ENCODE peak calls at places on chromosomes 11 and 22, in seven cellular contexts. D is amygdala, M is mammary epithelial cell, U is coronary artery, L is EH, A is heart left ventricle, X is transverse colon. Y is an unnamed sample.

GRCh38 chr11:1827095-1827797 is 7.5 kb upstream of the SYT8 start:
- DNase-seq in D (peak), M (peak), U (peak), L (peak), A (peak), X (peak), Y (peak)

GRCh38 chr11:62976109-62976508 is 8.7 kb downstream of the SLC22A6 start:
- DNase-seq in D (no peak), M (no peak), U (peak), L (peak), A (no peak), X (no peak), Y (no peak)

GRCh38 chr11:58805065-58805464 is 39.4 kb downstream of the GLYATL2 start:
- DNase-seq in D (no peak), M (peak), U (no peak), L (peak), A (no peak), X (no peak), Y (no peak)

GRCh38 chr11:23263466-23263865 is 403.2 kb upstream of the CCDC179 start:
- DNase-seq in D (no peak), M (no peak), U (no peak), L (no peak), A (no peak), X (no peak), Y (no peak)

GRCh38 chr11:13166036-13166435 is 111.6 kb upstream of the BMAL1 start:
- DNase-seq in D (no peak), M (no peak), U (no peak), L (no peak), A (no peak), X (no peak), Y (no peak)

GRCh38 chr11:101441747-101442146 is 142.1 kb downstream of the TRPC6 start:
- DNase-seq in D (no peak), M (no peak), U (peak), L (peak), A (no peak), X (no peak), Y (no peak)

GRCh38 chr22:31739795-31740201 is 10.1 kb downstream of the PRR14L start:
- DNase-seq in D (no peak), M (no peak), U (no peak), L (no peak), A (no peak), X (no peak), Y (no peak)

GRCh38 chr22:19802881-19803735 is 42.5 kb downstream of the TBX1 start:
- DNase-seq in D (no peak), M (no peak), U (no peak), L (no peak), A (peak), X (no peak), Y (peak)

GRCh38 chr11:46216765-46217089 is 60.7 kb upstream of the CREB3L1 start:
- DNase-seq in D (no peak), M (no peak), U (no peak), L (no peak), A (no peak), X (no peak), Y (no peak)

GRCh38 chr11:121499405-121499804 is 46.6 kb upstream of the SORL1-AS1 start:
- DNase-seq in D (no peak), M (no peak), U (no peak), L (no peak), A (no peak), X (no peak), Y (no peak)

GRCh38 chr22:47367993-47368945 is 605.8 kb downstream of the TBC1D22A start:
- DNase-seq in D (no peak), M (no peak), U (no peak), L (no peak), A (no peak), X (no peak), Y (no peak)

GRCh38 chr11:95135155-95135554 is 45.5 kb downstream of the ENDOD1 start:
- DNase-seq in D (no peak), M (no peak), U (no peak), L (peak), A (no peak), X (no peak), Y (no peak)

GRCh38 chr11:19117760-19118097 is 761 bp downstream of the ZDHHC13 start:
- DNase-seq in D (no peak), M (no peak), U (no peak), L (peak), A (no peak), X (no peak), Y (no peak)

GRCh38 chr11:93330446-93330984 is at the start of gene DEUP1:
- DNase-seq in D (no peak), M (no peak), U (no peak), L (peak), A (peak), X (peak), Y (peak)

GRCh38 chr11:119843760-119844330 is 114.8 kb upstream of the NECTIN1 start:
- DNase-seq in D (no peak), M (peak), U (no peak), L (no peak), A (no peak), X (peak), Y (no peak)

GRCh38 chr11:67698247-67698646 is 23.8 kb upstream of the ALDH3B2 start:
- DNase-seq in D (no peak), M (no peak), U (no peak), L (peak), A (no peak), X (no peak), Y (no peak)

GRCh38 chr11:111186308-111186967 is 59.1 kb upstream of the POU2AF2 start:
- DNase-seq in D (no peak), M (no peak), U (no peak), L (peak), A (no peak), X (no peak), Y (no peak)

GRCh38 chr11:78417175-78417887 is at the start of gene GAB2:
- DNase-seq in D (no peak), M (no peak), U (peak), L (no peak), A (peak), X (peak), Y (peak)

GRCh38 chr11:122807731-122808485 is 30.4 kb upstream of the CRTAM start:
- DNase-seq in D (no peak), M (no peak), U (no peak), L (no peak), A (no peak), X (no peak), Y (no peak)

GRCh38 chr11:126317681-126318641 is 14.1 kb downstream of the DCPS start:
- DNase-seq in D (no peak), M (peak), U (peak), L (peak), A (peak), X (peak), Y (peak)

GRCh38 chr11:45432100-45432499 is 146.0 kb upstream of the SYT13 start:
- DNase-seq in D (no peak), M (no peak), U (no peak), L (no peak), A (no peak), X (no peak), Y (no peak)

GRCh38 chr11:122727101-122727929 is 71.8 kb downstream of the UBASH3B start:
- DNase-seq in D (no peak), M (no peak), U (no peak), L (peak), A (no peak), X (peak), Y (no peak)

GRCh38 chr22:24937114-24937513 is 9.4 kb downstream of the LHFPL7 start:
- DNase-seq in D (no peak), M (peak), U (no peak), L (no peak), A (no peak), X (no peak), Y (no peak)

Y was measured in left lung.